ENCODE peak calls at places on chromosome 15, in six cellular contexts. J is lower leg skin, M is uterus, N is heart left ventricle, S is adrenal gland, V is transverse colon. E is an unnamed sample.

GRCh38 chr15:93831641-93832040 is 399.7 kb upstream of the MCTP2 start:
- DNase-seq in M (no peak), J (no peak), N (no peak), S (no peak), V (no peak), E (no peak)

GRCh38 chr15:45287400-45287799 is 35.4 kb downstream of the SLC28A2 start:
- DNase-seq in V (no peak), J (no peak), N (no peak), S (no peak), M (no peak), E (no peak)

GRCh38 chr15:72216079-72216478 is 14.9 kb downstream of the PKM start:
- DNase-seq in M (no peak), N (no peak), J (no peak), V (no peak), S (no peak), E (no peak)

GRCh38 chr15:78368115-78368514 is 28.0 kb downstream of the CRABP1 start:
- DNase-seq in V (no peak), J (no peak), M (no peak), N (no peak), S (no peak), E (no peak)

GRCh38 chr15:72302955-72303354 is 17.0 kb downstream of the CELF6 start:
- DNase-seq in J (no peak), S (peak; percentile 20), N (no peak), V (no peak), M (no peak), E (no peak)

GRCh38 chr15:48683991-48684765 is 38.7 kb upstream of the FBN1 start:
- DNase-seq in J (no peak), N (no peak), S (no peak), V (no peak), M (no peak), E (no peak)

GRCh38 chr15:92205255-92205739 is 188.4 kb upstream of the ST8SIA2 start:
- DNase-seq in M (no peak), S (peak; percentile 40), V (peak; percentile 14), J (no peak), N (peak; percentile 34), E (no peak)

GRCh38 chr15:69919816-69920215 is 177.9 kb downstream of the TLE3 start:
- DNase-seq in M (no peak), S (no peak), V (no peak), J (no peak), N (no peak), E (no peak)

GRCh38 chr15:76433798-76434400 is 97.3 kb downstream of the ISL2 start:
- DNase-seq in S (no peak), M (no peak), N (no peak), J (no peak), V (no peak), E (no peak)

GRCh38 chr15:70259030-70259424 is 161.3 kb upstream of the TLE3 start:
- DNase-seq in J (peak; percentile 79), V (peak; percentile 65), M (peak; percentile 65), N (peak; percentile 83), S (peak; percentile 67), E (peak; percentile 44)

GRCh38 chr15:95559875-95560394 is 770.6 kb upstream of the NR2F2 start:
- DNase-seq in S (peak; percentile 71), V (no peak), M (peak; percentile 50), N (no peak), J (peak; percentile 20), E (no peak)

GRCh38 chr15:101481917-101482525 is 7.5 kb downstream of the PCSK6 start:
- DNase-seq in V (no peak), J (no peak), S (no peak), M (no peak), N (no peak), E (no peak)

GRCh38 chr15:85692873-85693272 is 101.9 kb downstream of the KLHL25 start:
- DNase-seq in V (peak; percentile 51), M (no peak), S (no peak), J (no peak), N (no peak), E (no peak)

GRCh38 chr15:60584355-60585023 is 105.5 kb upstream of the ICE2 start:
- DNase-seq in N (no peak), J (no peak), V (no peak), M (no peak), S (no peak), E (no peak)

GRCh38 chr15:71386448-71387236 is 271.4 kb downstream of the THSD4 start:
- DNase-seq in N (no peak), S (peak; percentile 21), V (no peak), M (no peak), J (no peak), E (no peak)

GRCh38 chr15:74799255-74799842 is 13.3 kb upstream of the LMAN1L start:
- DNase-seq in V (no peak), M (no peak), N (no peak), S (no peak), J (no peak), E (no peak)

GRCh38 chr15:87619161-87619960 is 637.2 kb downstream of the NTRK3 start:
- DNase-seq in J (no peak), M (peak; percentile 36), S (peak; percentile 19), N (no peak), V (no peak), E (peak; percentile 37)

GRCh38 chr15:71691700-71692417 is 118.5 kb upstream of the NR2E3 start:
- DNase-seq in V (no peak), M (no peak), S (no peak), J (no peak), N (peak; percentile 42), E (no peak)

GRCh38 chr15:92629276-92629974 is 26.1 kb downstream of the FAM174B start:
- DNase-seq in J (no peak), V (no peak), N (no peak), M (no peak), S (no peak), E (no peak)

GRCh38 chr15:73681856-73682596 is 2.2 kb upstream of the CD276 start:
- DNase-seq in J (no peak), V (no peak), S (peak; percentile 65), N (no peak), M (no peak), E (no peak)

GRCh38 chr15:97235285-97235985 is 725.1 kb upstream of the ARRDC4 start:
- DNase-seq in N (peak; percentile 24), M (peak; percentile 65), S (peak; percentile 62), V (peak; percentile 46), J (no peak), E (peak; percentile 10)

GRCh38 chr15:56965614-56966013 is 47.2 kb downstream of the TCF12 start:
- DNase-seq in S (no peak), J (no peak), N (no peak), M (no peak), V (no peak), E (no peak)

GRCh38 chr15:60417112-60417511 is 19.3 kb upstream of the ANXA2 start:
- DNase-seq in N (no peak), M (no peak), V (no peak), S (no peak), J (no peak), E (peak; percentile 58)

GRCh38 chr15:74978503-74978902 is 16.9 kb upstream of the SCAMP5 start:
- DNase-seq in M (no peak), S (peak; percentile 75), N (no peak), V (no peak), J (no peak), E (no peak)

GRCh38 chr15:66502491-66502890 is 2.2 kb downstream of the RPL4 start:
- DNase-seq in J (no peak), M (no peak), S (no peak), V (no peak), N (no peak), E (no peak)
- TF ChIP-seq POLR2A in J (no peak), M (no peak), S (no peak), V (no peak), N (no peak), E (peak; percentile 9)

GRCh38 chr15:47066386-47066785 is 650.9 kb upstream of the SEMA6D start:
- DNase-seq in N (no peak), J (no peak), V (no peak), M (no peak), S (no peak), E (no peak)
- TF ChIP-seq POLR2A in N (no peak), J (no peak), V (no peak), M (no peak), S (no peak), E (no peak)

DNA sequence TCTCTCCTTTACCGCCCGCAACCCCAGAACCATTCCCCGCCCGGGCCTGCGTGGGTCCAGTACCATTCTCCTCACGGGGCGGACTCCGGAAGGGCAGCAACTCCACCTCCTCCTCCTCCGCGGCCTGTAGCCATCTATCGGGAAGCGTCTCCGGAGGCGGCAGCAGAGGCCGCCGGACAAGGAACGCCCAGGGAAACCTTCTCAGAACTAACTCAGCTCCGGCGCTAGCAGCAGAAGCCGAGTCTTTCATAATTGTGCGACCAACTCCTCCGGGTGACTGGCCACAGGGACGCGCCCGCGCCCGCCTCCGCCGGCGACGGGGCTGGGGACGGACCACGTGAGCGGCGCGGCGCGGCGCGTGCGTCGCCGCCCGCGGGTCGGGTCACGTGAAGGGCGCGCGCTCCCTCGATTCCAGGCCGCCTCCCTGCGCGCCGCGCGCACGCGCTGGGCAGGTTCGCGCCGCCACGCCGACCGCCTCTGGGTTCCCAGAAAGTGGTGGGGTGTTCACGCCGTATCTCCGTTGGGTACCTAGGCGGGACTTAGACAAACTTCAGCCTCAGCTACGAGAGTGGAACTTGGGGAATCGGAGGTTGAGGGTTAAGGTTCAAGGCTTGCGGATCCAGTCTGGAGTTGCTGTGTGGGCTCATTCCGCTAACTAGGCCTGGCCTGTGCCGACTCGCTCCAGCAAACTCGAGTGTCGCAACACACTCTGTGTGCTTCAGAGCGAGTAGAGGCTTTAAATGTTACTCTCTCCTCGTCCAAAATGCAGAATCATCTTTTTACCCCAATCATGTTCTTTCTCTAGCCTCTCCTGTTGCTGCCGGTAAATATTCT is at the start of gene TRPM7:
- DNase-seq in N (peak; percentile 95), S (peak; percentile 89), M (peak; percentile 81), V (peak; percentile 90), J (peak; percentile 82), E (peak; percentile 94)
- TF ChIP-seq POLR2A in N (peak; percentile 73), S (peak; percentile 62), M (peak; percentile 79), V (peak; percentile 84), J (no peak), E (peak; percentile 95)

GRCh38 chr15:90062729-90063684 is 39.3 kb downstream of the IDH2 start:
- DNase-seq in M (no peak), N (no peak), J (no peak), V (no peak), S (peak; percentile 53), E (no peak)

GRCh38 chr15:90064931-90065681 is 37.2 kb downstream of the IDH2 start:
- DNase-seq in N (peak; percentile 85), M (peak; percentile 45), S (peak; percentile 69), J (no peak), V (no peak), E (no peak)

GRCh38 chr15:90065682-90066049 is 36.6 kb downstream of the IDH2 start:
- DNase-seq in J (no peak), S (no peak), M (no peak), N (no peak), V (no peak), E (no peak)

GRCh38 chr15:90062023-90062728 is 40.1 kb downstream of the IDH2 start:
- DNase-seq in J (no peak), S (peak; percentile 55), M (peak; percentile 69), V (peak; percentile 91), N (peak; percentile 61), E (peak; percentile 44)

DNA sequence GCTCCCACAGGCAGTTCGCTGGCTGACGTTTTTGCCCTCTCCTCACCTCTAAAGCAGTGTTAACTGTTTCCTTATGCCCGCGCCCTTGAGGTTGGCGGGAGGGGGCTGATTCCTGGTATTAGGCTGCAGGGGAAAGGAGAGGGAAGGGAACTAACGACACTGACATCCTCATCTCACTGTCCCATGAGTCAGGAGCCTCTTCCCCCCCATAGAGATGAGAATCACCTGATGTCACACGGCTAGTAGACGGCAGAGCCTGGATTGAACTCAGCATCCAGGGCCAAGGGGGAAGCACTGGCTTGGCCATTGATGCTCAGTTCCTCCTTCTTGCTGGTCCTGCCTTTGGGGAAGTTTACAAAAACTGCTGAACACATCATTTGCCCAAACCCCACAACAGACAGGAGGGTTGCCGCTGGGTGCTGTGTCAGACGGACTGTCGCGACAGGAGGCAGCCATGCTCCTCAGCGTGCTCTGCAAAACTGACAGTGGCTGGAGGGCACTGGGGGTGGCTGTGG is 38.5 kb downstream of the IDH2 start:
- DNase-seq in N (peak; percentile 59), S (peak; percentile 62), M (no peak), J (no peak), V (peak; percentile 33), E (no peak)
- TF ChIP-seq POLR2A in N (no peak), S (no peak), M (no peak), J (no peak), V (no peak), E (no peak)